ENCODE peak calls at places on chromosomes 6 and 20, in four cellular contexts. One of them, this sample, is unnamed.
A peak's percentile ranks its signal among the peaks of the same experiment; 100 is the strongest.

GRCh38 chr6:127115032-127115661 is 3.3 kb upstream of the RSPO3 start:
- DNase-seq in HS-5: no peak
- DNase-seq in osteocyte: no peak
- DNase-seq in activated CD8-positive, alpha-beta T cell treated with anti-CD3 and anti-CD28 coated beads for 36 hours: no peak
- DNase-seq in this sample: no peak

GRCh38 chr20:14336667-14337066 is 745 bp downstream of the FLRT3 start:
- DNase-seq in HS-5: peak; percentile 2
- DNase-seq in osteocyte: no peak
- DNase-seq in activated CD8-positive, alpha-beta T cell treated with anti-CD3 and anti-CD28 coated beads for 36 hours: no peak
- DNase-seq in this sample: no peak

GRCh38 chr20:31913431-31914157 is 38.3 kb downstream of the PDRG1 start:
- DNase-seq in HS-5: no peak
- DNase-seq in osteocyte: no peak
- DNase-seq in activated CD8-positive, alpha-beta T cell treated with anti-CD3 and anti-CD28 coated beads for 36 hours: no peak
- DNase-seq in this sample: no peak

GRCh38 chr20:12968472-12968871 is 40.3 kb upstream of the SPTLC3 start:
- DNase-seq in HS-5: no peak
- DNase-seq in osteocyte: no peak
- DNase-seq in activated CD8-positive, alpha-beta T cell treated with anti-CD3 and anti-CD28 coated beads for 36 hours: no peak
- DNase-seq in this sample: no peak

GRCh38 chr6:108941281-108941680 is 93.1 kb downstream of the ARMC2 start:
- DNase-seq in HS-5: no peak
- DNase-seq in osteocyte: no peak
- DNase-seq in activated CD8-positive, alpha-beta T cell treated with anti-CD3 and anti-CD28 coated beads for 36 hours: no peak
- DNase-seq in this sample: no peak

GRCh38 chr6:52876056-52876787 is 33.3 kb downstream of the GSTA3 start:
- DNase-seq in HS-5: no peak
- DNase-seq in osteocyte: no peak
- DNase-seq in activated CD8-positive, alpha-beta T cell treated with anti-CD3 and anti-CD28 coated beads for 36 hours: no peak
- DNase-seq in this sample: no peak

GRCh38 chr6:4351857-4352669 is 216.7 kb upstream of the ECI2 start:
- DNase-seq in HS-5: peak; percentile 66
- DNase-seq in osteocyte: peak; percentile 86
- DNase-seq in activated CD8-positive, alpha-beta T cell treated with anti-CD3 and anti-CD28 coated beads for 36 hours: no peak
- DNase-seq in this sample: peak; percentile 90

GRCh38 chr6:14123331-14124105 is 5.9 kb downstream of the CD83 start:
- DNase-seq in HS-5: no peak
- DNase-seq in osteocyte: no peak
- DNase-seq in activated CD8-positive, alpha-beta T cell treated with anti-CD3 and anti-CD28 coated beads for 36 hours: no peak
- DNase-seq in this sample: no peak

GRCh38 chr6:111759413-111759835 is 113.8 kb downstream of the FYN start:
- DNase-seq in HS-5: no peak
- DNase-seq in osteocyte: no peak
- DNase-seq in activated CD8-positive, alpha-beta T cell treated with anti-CD3 and anti-CD28 coated beads for 36 hours: peak; percentile 48
- DNase-seq in this sample: no peak

GRCh38 chr20:34600892-34601653 is 42.6 kb downstream of the MAP1LC3A start:
- DNase-seq in HS-5: no peak
- DNase-seq in osteocyte: no peak
- DNase-seq in activated CD8-positive, alpha-beta T cell treated with anti-CD3 and anti-CD28 coated beads for 36 hours: no peak
- DNase-seq in this sample: no peak

GRCh38 chr20:29878777-29879442 is 1378.6 kb upstream of the DEFB115 start:
- DNase-seq in HS-5: no peak
- DNase-seq in osteocyte: peak; percentile 89
- DNase-seq in activated CD8-positive, alpha-beta T cell treated with anti-CD3 and anti-CD28 coated beads for 36 hours: peak; percentile 40
- DNase-seq in this sample: no peak

GRCh38 chr6:167988945-167989841 is 8.3 kb upstream of the KIF25 start:
- DNase-seq in HS-5: no peak
- DNase-seq in osteocyte: peak; percentile 80
- DNase-seq in activated CD8-positive, alpha-beta T cell treated with anti-CD3 and anti-CD28 coated beads for 36 hours: no peak
- DNase-seq in this sample: no peak

GRCh38 chr20:34111057-34111711 is 859 bp downstream of the EIF2S2 start:
- DNase-seq in HS-5: no peak
- DNase-seq in osteocyte: no peak
- DNase-seq in activated CD8-positive, alpha-beta T cell treated with anti-CD3 and anti-CD28 coated beads for 36 hours: no peak
- DNase-seq in this sample: peak; percentile 39

GRCh38 chr20:38094968-38095689 is 61.6 kb downstream of the RPRD1B start:
- DNase-seq in HS-5: no peak
- DNase-seq in osteocyte: no peak
- DNase-seq in activated CD8-positive, alpha-beta T cell treated with anti-CD3 and anti-CD28 coated beads for 36 hours: no peak
- DNase-seq in this sample: no peak

GRCh38 chr6:55578537-55579363 is at the start of gene HMGCLL1:
- DNase-seq in HS-5: no peak
- DNase-seq in osteocyte: peak; percentile 84
- DNase-seq in activated CD8-positive, alpha-beta T cell treated with anti-CD3 and anti-CD28 coated beads for 36 hours: no peak
- DNase-seq in this sample: no peak

GRCh38 chr20:33933469-33933909 is 60.2 kb upstream of the RALY start:
- DNase-seq in HS-5: no peak
- DNase-seq in osteocyte: no peak
- DNase-seq in activated CD8-positive, alpha-beta T cell treated with anti-CD3 and anti-CD28 coated beads for 36 hours: peak; percentile 78
- DNase-seq in this sample: peak; percentile 42

GRCh38 chr6:7541175-7542064 is at the start of gene DSP:
- DNase-seq in HS-5: no peak
- DNase-seq in osteocyte: peak; percentile 86
- DNase-seq in activated CD8-positive, alpha-beta T cell treated with anti-CD3 and anti-CD28 coated beads for 36 hours: peak; percentile 44
- DNase-seq in this sample: no peak

GRCh38 chr6:164150221-164150620 is 735.7 kb downstream of the QKI start:
- DNase-seq in HS-5: no peak
- DNase-seq in osteocyte: no peak
- DNase-seq in activated CD8-positive, alpha-beta T cell treated with anti-CD3 and anti-CD28 coated beads for 36 hours: no peak
- DNase-seq in this sample: no peak

GRCh38 chr6:2744206-2744771 is 6.4 kb downstream of the MYLK4 start:
- DNase-seq in HS-5: no peak
- DNase-seq in osteocyte: no peak
- DNase-seq in activated CD8-positive, alpha-beta T cell treated with anti-CD3 and anti-CD28 coated beads for 36 hours: no peak
- DNase-seq in this sample: no peak

GRCh38 chr6:156776841-156777576 is at the start of gene ARID1B:
- DNase-seq in HS-5: no peak
- DNase-seq in osteocyte: peak; percentile 93
- DNase-seq in activated CD8-positive, alpha-beta T cell treated with anti-CD3 and anti-CD28 coated beads for 36 hours: peak; percentile 79
- DNase-seq in this sample: no peak

GRCh38 chr6:141421378-141421777 is 711.3 kb upstream of the GJE1 start:
- DNase-seq in HS-5: peak; percentile 62
- DNase-seq in osteocyte: no peak
- DNase-seq in activated CD8-positive, alpha-beta T cell treated with anti-CD3 and anti-CD28 coated beads for 36 hours: no peak
- DNase-seq in this sample: peak; percentile 50

GRCh38 chr6:161359617-161359945 is 85.7 kb upstream of the AGPAT4 start:
- DNase-seq in HS-5: no peak
- DNase-seq in osteocyte: no peak
- DNase-seq in activated CD8-positive, alpha-beta T cell treated with anti-CD3 and anti-CD28 coated beads for 36 hours: no peak
- DNase-seq in this sample: no peak

GRCh38 chr6:166026586-166027126 is 141.0 kb downstream of the TBXT start:
- DNase-seq in HS-5: no peak
- DNase-seq in osteocyte: peak; percentile 72
- DNase-seq in activated CD8-positive, alpha-beta T cell treated with anti-CD3 and anti-CD28 coated beads for 36 hours: no peak
- DNase-seq in this sample: no peak

GRCh38 chr6:23170044-23170443 is 600.7 kb downstream of the HDGFL1 start:
- DNase-seq in HS-5: no peak
- DNase-seq in osteocyte: no peak
- DNase-seq in activated CD8-positive, alpha-beta T cell treated with anti-CD3 and anti-CD28 coated beads for 36 hours: no peak
- DNase-seq in this sample: no peak

GRCh38 chr6:158817298-158818007 is 1.7 kb downstream of the EZR start:
- DNase-seq in HS-5: no peak
- DNase-seq in osteocyte: no peak
- DNase-seq in activated CD8-positive, alpha-beta T cell treated with anti-CD3 and anti-CD28 coated beads for 36 hours: peak; percentile 29
- DNase-seq in this sample: no peak

GRCh38 chr6:79762370-79762769 is 131.2 kb downstream of the SH3BGRL2 start:
- DNase-seq in HS-5: no peak
- DNase-seq in osteocyte: no peak
- DNase-seq in activated CD8-positive, alpha-beta T cell treated with anti-CD3 and anti-CD28 coated beads for 36 hours: no peak
- DNase-seq in this sample: no peak

GRCh38 chr20:25280574-25281535 is 33.0 kb downstream of the PYGB start:
- DNase-seq in HS-5: no peak
- DNase-seq in osteocyte: no peak
- DNase-seq in activated CD8-positive, alpha-beta T cell treated with anti-CD3 and anti-CD28 coated beads for 36 hours: no peak
- DNase-seq in this sample: no peak

GRCh38 chr6:108107102-108107501 is 32.6 kb upstream of the OSTM1 start:
- DNase-seq in HS-5: no peak
- DNase-seq in osteocyte: no peak
- DNase-seq in activated CD8-positive, alpha-beta T cell treated with anti-CD3 and anti-CD28 coated beads for 36 hours: no peak
- DNase-seq in this sample: no peak

GRCh38 chr6:51398064-51398740 is 579.5 kb downstream of the TFAP2B start:
- DNase-seq in HS-5: no peak
- DNase-seq in osteocyte: no peak
- DNase-seq in activated CD8-positive, alpha-beta T cell treated with anti-CD3 and anti-CD28 coated beads for 36 hours: no peak
- DNase-seq in this sample: no peak

GRCh38 chr6:91713911-91714310 is 1127.0 kb upstream of the MAP3K7 start:
- DNase-seq in HS-5: no peak
- DNase-seq in osteocyte: no peak
- DNase-seq in activated CD8-positive, alpha-beta T cell treated with anti-CD3 and anti-CD28 coated beads for 36 hours: no peak
- DNase-seq in this sample: no peak

GRCh38 chr6:104281370-104281769 is 578.3 kb downstream of the HACE1 start:
- DNase-seq in HS-5: no peak
- DNase-seq in osteocyte: no peak
- DNase-seq in activated CD8-positive, alpha-beta T cell treated with anti-CD3 and anti-CD28 coated beads for 36 hours: no peak
- DNase-seq in this sample: no peak

GRCh38 chr20:12594410-12595130 is 414.2 kb upstream of the SPTLC3 start:
- DNase-seq in HS-5: no peak
- DNase-seq in osteocyte: no peak
- DNase-seq in activated CD8-positive, alpha-beta T cell treated with anti-CD3 and anti-CD28 coated beads for 36 hours: no peak
- DNase-seq in this sample: no peak

GRCh38 chr6:139708342-139709199 is 334.1 kb upstream of the CITED2 start:
- DNase-seq in HS-5: peak; percentile 75
- DNase-seq in osteocyte: no peak
- DNase-seq in activated CD8-positive, alpha-beta T cell treated with anti-CD3 and anti-CD28 coated beads for 36 hours: no peak
- DNase-seq in this sample: peak; percentile 79

GRCh38 chr20:53656653-53657288 is 63.1 kb upstream of the ZNF217 start:
- DNase-seq in HS-5: peak; percentile 93
- DNase-seq in osteocyte: no peak
- DNase-seq in activated CD8-positive, alpha-beta T cell treated with anti-CD3 and anti-CD28 coated beads for 36 hours: no peak
- DNase-seq in this sample: peak; percentile 83

GRCh38 chr6:119887671-119888070 is 538.1 kb upstream of the MAN1A1 start:
- DNase-seq in HS-5: no peak
- DNase-seq in osteocyte: no peak
- DNase-seq in activated CD8-positive, alpha-beta T cell treated with anti-CD3 and anti-CD28 coated beads for 36 hours: no peak
- DNase-seq in this sample: no peak

GRCh38 chr6:40413231-40413755 is 173.9 kb downstream of the LRFN2 start:
- DNase-seq in HS-5: no peak
- DNase-seq in osteocyte: no peak
- DNase-seq in activated CD8-positive, alpha-beta T cell treated with anti-CD3 and anti-CD28 coated beads for 36 hours: no peak
- DNase-seq in this sample: no peak

GRCh38 chr20:24131684-24132083 is 143.1 kb upstream of the GGTLC1 start:
- DNase-seq in HS-5: no peak
- DNase-seq in osteocyte: no peak
- DNase-seq in activated CD8-positive, alpha-beta T cell treated with anti-CD3 and anti-CD28 coated beads for 36 hours: peak; percentile 14
- DNase-seq in this sample: no peak

GRCh38 chr6:10486215-10486614 is 34.9 kb upstream of the GCNT2 start:
- DNase-seq in HS-5: no peak
- DNase-seq in osteocyte: no peak
- DNase-seq in activated CD8-positive, alpha-beta T cell treated with anti-CD3 and anti-CD28 coated beads for 36 hours: no peak
- DNase-seq in this sample: no peak